ENCODE peak calls at places on chromosomes 6 and 20, in nine cellular contexts. C is WTC11, T is NCI-H524, R is amniotic stem cell, I is NCI-H1092 treated with DMSO at 0.1 percent for 48 hours, U is NCI-H2081, A is HTR-8/SVneo, K is neural crest cell, V is activated B cell treated with CpG ODN at 0.5 μM for 24 hours. Q is an unnamed sample.

GRCh38 chr6:143745160-143746133 is 67.7 kb downstream of the PHACTR2 start:
- DNase-seq in T (peak), U (peak), C (peak), R (no peak), I (peak), V (no peak), A (no peak), K (no peak), Q (no peak)

GRCh38 chr20:33667245-33668086 is 723 bp downstream of the ACTL10 start:
- DNase-seq in A (no peak), K (peak), R (peak), V (peak), U (peak), T (no peak), C (no peak), I (no peak), Q (peak)

GRCh38 chr6:148179786-148180185 is 162.9 kb upstream of the SASH1 start:
- DNase-seq in K (peak), R (no peak), I (no peak), C (peak), A (peak), U (no peak), T (peak), V (no peak), Q (no peak)

GRCh38 chr20:30610044-30610693 is 647.3 kb upstream of the DEFB115 start:
- DNase-seq in I (no peak), R (no peak), A (no peak), T (no peak), C (no peak), V (no peak), K (no peak), U (no peak), Q (no peak)

GRCh38 chr6:53837875-53838806 is 43.3 kb downstream of the LRRC1 start:
- DNase-seq in T (peak), V (no peak), R (no peak), K (no peak), I (no peak), A (no peak), U (peak), C (no peak), Q (no peak)

GRCh38 chr6:170052991-170053821 is 237.7 kb downstream of the DLL1 start:
- DNase-seq in R (no peak), U (no peak), V (no peak), I (no peak), T (no peak), C (peak), K (no peak), A (no peak), Q (peak)

GRCh38 chr20:40294747-40295146 is 394.3 kb downstream of the MAFB start:
- DNase-seq in K (no peak), R (no peak), V (no peak), A (no peak), T (no peak), I (no peak), C (no peak), U (no peak), Q (no peak)

GRCh38 chr6:143410859-143411270 is 39.6 kb downstream of the ADAT2 start:
- DNase-seq in A (peak), I (no peak), K (no peak), R (no peak), T (no peak), C (no peak), U (no peak), V (no peak), Q (no peak)

GRCh38 chr20:49297605-49298530 is 20.0 kb upstream of the ZNFX1 start:
- DNase-seq in U (no peak), V (no peak), T (no peak), C (no peak), A (no peak), K (no peak), I (no peak), R (no peak), Q (no peak)

GRCh38 chr6:34696189-34696738 is 303 bp downstream of the ILRUN start:
- DNase-seq in T (no peak), U (no peak), R (no peak), I (no peak), C (no peak), A (no peak), V (no peak), K (no peak), Q (no peak)

GRCh38 chr6:33967966-33968724 is 164.3 kb upstream of the MLN start:
- DNase-seq in A (peak), I (peak), R (no peak), V (no peak), K (no peak), U (peak), C (peak), T (peak), Q (no peak)

GRCh38 chr6:46040288-46040687 is 24.6 kb upstream of the CLIC5 start:
- DNase-seq in K (no peak), T (no peak), R (no peak), I (no peak), A (no peak), U (no peak), C (no peak), V (no peak), Q (no peak)

GRCh38 chr20:45052698-45053440 is 48.1 kb downstream of the KCNS1 start:
- DNase-seq in A (no peak), R (no peak), T (no peak), U (no peak), C (no peak), K (no peak), V (no peak), I (no peak), Q (peak)

GRCh38 chr6:67252663-67253062 is 1382.4 kb upstream of the ADGRB3 start:
- DNase-seq in K (no peak), V (no peak), A (no peak), U (no peak), R (no peak), C (no peak), I (no peak), T (no peak), Q (no peak)

GRCh38 chr6:41728073-41728936 is 7.1 kb downstream of the TFEB start:
- DNase-seq in A (no peak), R (no peak), U (peak), C (no peak), T (no peak), V (no peak), K (no peak), I (peak), Q (no peak)

GRCh38 chr6:4371207-4371921 is 236.0 kb upstream of the ECI2 start:
- DNase-seq in R (no peak), U (no peak), K (no peak), A (no peak), T (no peak), V (no peak), I (no peak), C (no peak), Q (no peak)

GRCh38 chr20:34127787-34128186 is 15.7 kb upstream of the EIF2S2 start:
- DNase-seq in C (no peak), T (peak), U (no peak), A (no peak), R (no peak), V (no peak), K (no peak), I (no peak), Q (no peak)

GRCh38 chr6:33441457-33441856 is 12.9 kb upstream of the ZBTB9 start:
- DNase-seq in K (no peak), I (no peak), C (no peak), V (no peak), R (no peak), A (no peak), U (no peak), T (no peak), Q (no peak)

GRCh38 chr6:152453421-152453820 is 183.7 kb downstream of the SYNE1 start:
- DNase-seq in U (no peak), I (no peak), C (no peak), T (no peak), V (no peak), A (no peak), R (no peak), K (no peak), Q (no peak)

GRCh38 chr20:44083220-44083933 is 103.6 kb downstream of the JPH2 start:
- DNase-seq in C (no peak), R (peak), U (no peak), V (no peak), I (peak), K (no peak), T (no peak), A (peak), Q (no peak)

GRCh38 chr20:32464401-32465091 is 106.4 kb downstream of the ASXL1 start:
- DNase-seq in V (no peak), T (no peak), A (no peak), R (no peak), K (no peak), I (no peak), C (no peak), U (no peak), Q (no peak)

GRCh38 chr6:53322188-53323029 is 26.3 kb downstream of the ELOVL5 start:
- DNase-seq in U (no peak), V (no peak), A (no peak), C (no peak), K (no peak), R (no peak), I (no peak), T (no peak), Q (no peak)

GRCh38 chr6:169000022-169000421 is 253.6 kb downstream of the THBS2 start:
- DNase-seq in K (no peak), I (no peak), C (no peak), R (no peak), V (no peak), A (no peak), T (no peak), U (no peak), Q (no peak)

GRCh38 chr20:45061244-45061643 is 39.7 kb downstream of the KCNS1 start:
- DNase-seq in C (no peak), A (peak), U (no peak), T (no peak), V (no peak), I (no peak), R (peak), K (no peak), Q (no peak)

GRCh38 chr6:42694586-42694985 is 27.8 kb downstream of the PRPH2 start:
- DNase-seq in I (no peak), C (no peak), U (no peak), V (no peak), K (no peak), T (no peak), R (peak), A (no peak), Q (no peak)